ENCODE peak calls at places on chromosomes 5 and 9, in four cellular contexts. Q, W, R and Z are unnamed samples.

GRCh38 chr5:981466-981865 is 27.1 kb upstream of the NKD2 start:
- DNase-seq in R (no peak), Q (no peak), W (no peak), Z (no peak)

GRCh38 chr5:97979740-97980139 is 793.7 kb upstream of the RGMB start:
- DNase-seq in W (no peak), Q (no peak), R (no peak), Z (no peak)

GRCh38 chr5:68795190-68795589 is 298.6 kb upstream of the SLC30A5 start:
- DNase-seq in R (no peak), Q (no peak), W (no peak), Z (no peak)

GRCh38 chr9:135320331-135320730 is 159.3 kb upstream of the PPP1R26 start:
- DNase-seq in W (no peak), Q (no peak), R (no peak), Z (no peak)

GRCh38 chr5:115415143-115415491 is 118.7 kb upstream of the CCDC112 start:
- DNase-seq in R (no peak), W (no peak), Q (no peak), Z (no peak)

GRCh38 chr5:122515709-122516431 is 203.8 kb downstream of the SNCAIP start:
- DNase-seq in Q (peak; percentile 1), R (no peak), W (no peak), Z (no peak)

GRCh38 chr9:116360974-116361373 is 207.4 kb downstream of the PAPPA start:
- DNase-seq in Q (no peak), W (no peak), R (no peak), Z (no peak)

GRCh38 chr5:143101740-143102386 is 301.6 kb downstream of the NR3C1 start:
- DNase-seq in W (peak; percentile 30), R (peak; percentile 31), Q (no peak), Z (no peak)

GRCh38 chr9:14593406-14593805 is 99.8 kb downstream of the ZDHHC21 start:
- DNase-seq in W (no peak), Q (no peak), R (no peak), Z (no peak)

GRCh38 chr9:15104826-15105420 is 194.7 kb upstream of the FREM1 start:
- DNase-seq in R (no peak), W (peak; percentile 0), Q (peak; percentile 3), Z (peak; percentile 18)

GRCh38 chr9:85729882-85730281 is 11.9 kb downstream of the AGTPBP1 start:
- DNase-seq in R (no peak), Q (no peak), W (no peak), Z (no peak)

GRCh38 chr5:89302102-89302891 is 419.3 kb upstream of the MEF2C start:
- DNase-seq in Q (no peak), W (no peak), R (no peak), Z (no peak)

GRCh38 chr5:132459983-132460834 is 30.4 kb downstream of the IRF1 start:
- DNase-seq in W (no peak), R (no peak), Q (no peak), Z (no peak)

GRCh38 chr9:4530375-4530774 is 40.1 kb downstream of the SLC1A1 start:
- DNase-seq in W (no peak), Q (no peak), R (no peak), Z (peak; percentile 21)

GRCh38 chr5:133606835-133607234 is 5.5 kb downstream of the FSTL4 start:
- DNase-seq in R (no peak), W (no peak), Q (no peak), Z (no peak)

GRCh38 chr9:112248722-112249121 is 73.6 kb upstream of the SUSD1 start:
- DNase-seq in Q (no peak), R (no peak), W (no peak), Z (no peak)

GRCh38 chr5:71982717-71983395 is 124.4 kb upstream of the MAP1B start:
- DNase-seq in Q (no peak), W (no peak), R (no peak), Z (no peak)

GRCh38 chr9:104984121-104984520 is 56.2 kb upstream of the ABCA1 start:
- DNase-seq in W (no peak), Q (no peak), R (no peak), Z (no peak)